ENCODE peak calls at places on chromosomes 16 and 17, in eight cellular contexts. M is small intestine; J is H9; L is uterus; C is CD8-positive, alpha-beta T cell; I is cardiac muscle cell; X is upper lobe of right lung; D is stomach. B is an unnamed sample. For H3K27me3 and H3K4me1, the result is how much of the 10 kb centered on the place peaks cover.

GRCh38 chr16:53626816-53627215 is 76.8 kb downstream of the RPGRIP1L start:
- DNase-seq in J (no peak), D (no peak), L (no peak), C (no peak), M (no peak), I (no peak), X (no peak), B (no peak)

GRCh38 chr16:19162085-19162484 is 6.0 kb upstream of the SYT17 start:
- DNase-seq in X (no peak), I (no peak), J (no peak), C (no peak), D (no peak), M (no peak), L (no peak), B (no peak)

GRCh38 chr17:2239170-2239551 is 64.4 kb downstream of the SMG6 start:
- DNase-seq in X (no peak), J (no peak), I (no peak), D (no peak), M (no peak), L (no peak), C (no peak), B (no peak)

GRCh38 chr17:3766783-3767182 is 34.2 kb downstream of the ITGAE start:
- DNase-seq in X (no peak), J (no peak), L (no peak), I (no peak), C (peak), M (no peak), D (no peak), B (no peak)

GRCh38 chr17:62807812-62808575 is at the start of gene MARCHF10:
- DNase-seq in C (peak), M (no peak), X (peak), J (peak), I (no peak), D (peak), L (peak), B (peak)

GRCh38 chr17:52751051-52751450 is 592.5 kb upstream of the CA10 start:
- DNase-seq in C (no peak), D (no peak), X (no peak), L (no peak), J (peak), M (no peak), I (no peak), B (no peak)

GRCh38 chr16:53323924-53324323 is 110.3 kb upstream of the RBL2 start:
- DNase-seq in M (no peak), L (no peak), C (no peak), X (no peak), I (no peak), D (no peak), J (no peak), B (no peak)

GRCh38 chr16:81405702-81406113 is 38.9 kb upstream of the CMIP start:
- DNase-seq in C (no peak), L (no peak), I (no peak), X (no peak), M (peak), J (peak), D (peak), B (no peak)

GRCh38 chr16:47492428-47493357 is 31.6 kb downstream of the PHKB start:
- DNase-seq in X (peak), L (peak), I (no peak), J (no peak), D (peak), C (no peak), M (peak), B (peak)

GRCh38 chr16:77432264-77432663 is 2.6 kb downstream of the ADAMTS18 start:
- DNase-seq in C (no peak), M (no peak), I (no peak), X (no peak), J (no peak), L (no peak), D (no peak), B (no peak)

GRCh38 chr16:87854053-87854906 is 15.0 kb downstream of the SLC7A5 start:
- DNase-seq in X (no peak), D (no peak), J (no peak), L (no peak), M (no peak), I (no peak), C (peak), B (no peak)

GRCh38 chr17:50180593-50180992 is 14.8 kb downstream of the SGCA start:
- DNase-seq in D (no peak), J (no peak), X (no peak), M (no peak), L (no peak), I (no peak), C (no peak), B (no peak)

GRCh38 chr17:15409721-15410247 is 57.6 kb downstream of the CDRT4 start:
- DNase-seq in M (no peak), C (no peak), J (no peak), L (peak), D (no peak), I (no peak), X (no peak), B (no peak)

GRCh38 chr17:77011173-77012011 is 129.4 kb upstream of the SEC14L1 start:
- DNase-seq in D (peak), C (peak), I (peak), L (no peak), X (no peak), M (peak), J (peak), B (peak)

GRCh38 chr17:78365561-78366108 is 5.8 kb upstream of the SOCS3 start:
- DNase-seq in I (peak), X (no peak), C (no peak), D (no peak), M (no peak), J (peak), L (no peak), B (peak)

GRCh38 chr17:17467720-17468119 is 9.1 kb upstream of the MED9 start:
- DNase-seq in J (no peak), X (no peak), D (no peak), M (peak), C (no peak), L (no peak), I (no peak), B (peak)

GRCh38 chr17:12756786-12757185 is 32.5 kb upstream of the ARHGAP44 start:
- DNase-seq in J (no peak), C (no peak), D (no peak), I (no peak), X (no peak), L (no peak), M (no peak), B (no peak)

GRCh38 chr16:17724242-17724898 is 253.6 kb upstream of the XYLT1 start:
- DNase-seq in D (no peak), I (no peak), L (no peak), C (no peak), J (no peak), X (no peak), M (no peak), B (no peak)

GRCh38 chr16:73143681-73144370 is 95.9 kb upstream of the ZFHX3 start:
- DNase-seq in X (no peak), J (no peak), D (no peak), I (no peak), M (peak), L (no peak), C (no peak), B (no peak)

GRCh38 chr16:1079786-1080525 is 7.4 kb downstream of the SSTR5 start:
- DNase-seq in X (no peak), M (no peak), L (no peak), C (no peak), D (no peak), J (no peak), I (no peak), B (no peak)
- H3K27ac ChIP-seq in X (no peak), M (no peak), L (no peak), C (no peak), D (no peak), J (no peak), I (no peak), B (no peak)

GRCh38 chr17:79835953-79836951 is 3.0 kb downstream of the CBX4 start:
- DNase-seq in X (peak), L (no peak), C (no peak), I (peak), M (peak), J (peak), D (peak), B (peak)

GRCh38 chr17:79834575-79835469 is 4.4 kb downstream of the CBX4 start:
- DNase-seq in I (peak), D (no peak), M (no peak), X (peak), J (peak), C (peak), L (no peak), B (peak)

GRCh38 chr17:79833744-79834574 is 5.3 kb downstream of the CBX4 start:
- DNase-seq in X (no peak), M (no peak), C (no peak), L (no peak), I (peak), J (peak), D (no peak), B (no peak)

GRCh38 chr17:79836952-79837887 is 2.0 kb downstream of the CBX4 start:
- DNase-seq in C (peak), M (peak), J (peak), L (peak), X (peak), D (peak), I (peak), B (peak)

DNA sequence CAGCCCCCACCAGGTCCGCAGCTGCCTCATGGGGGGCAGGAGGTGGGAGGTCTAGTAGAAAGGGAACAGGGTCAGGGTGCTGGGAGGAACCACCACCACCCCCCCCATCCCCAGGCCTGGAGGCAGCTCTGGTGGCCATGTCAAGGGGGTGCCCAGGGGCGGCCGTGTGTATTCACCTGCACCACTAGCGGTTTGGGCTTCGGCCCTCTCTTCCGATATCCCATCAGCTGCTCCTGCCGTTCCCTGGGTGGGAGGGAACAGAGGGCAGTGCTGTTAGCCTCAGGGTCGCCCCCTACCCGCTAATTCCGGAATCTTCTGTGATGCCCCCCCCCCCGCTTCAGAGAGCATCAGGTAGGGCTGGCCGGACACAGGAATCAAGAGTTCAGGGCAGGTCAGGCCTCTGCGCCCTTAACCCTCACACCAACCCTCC is 3.8 kb downstream of the CBX4 start:
- DNase-seq in L (no peak), C (no peak), I (peak), D (no peak), M (no peak), X (no peak), J (peak), B (peak)
- H3K27me3 ChIP-seq in L (under half), C (under half), I (under half), D (under half), M (under half), X (under half), J (half or more), B (under half)

GRCh38 chr16:48959747-48960146 is 321.9 kb downstream of the CBLN1 start:
- DNase-seq in C (no peak), J (no peak), L (no peak), X (no peak), I (peak), M (no peak), D (no peak), B (no peak)

GRCh38 chr16:48959204-48959603 is 322.4 kb downstream of the CBLN1 start:
- DNase-seq in J (no peak), I (peak), L (no peak), D (no peak), C (no peak), M (no peak), X (no peak), B (no peak)

GRCh38 chr16:48958681-48959080 is 323.0 kb downstream of the CBLN1 start:
- DNase-seq in C (no peak), I (no peak), X (no peak), M (no peak), D (no peak), J (no peak), L (no peak), B (no peak)

GRCh38 chr16:48956620-48957019 is 325.0 kb downstream of the CBLN1 start:
- DNase-seq in D (no peak), M (no peak), X (no peak), J (no peak), L (no peak), I (no peak), C (no peak), B (no peak)

DNA sequence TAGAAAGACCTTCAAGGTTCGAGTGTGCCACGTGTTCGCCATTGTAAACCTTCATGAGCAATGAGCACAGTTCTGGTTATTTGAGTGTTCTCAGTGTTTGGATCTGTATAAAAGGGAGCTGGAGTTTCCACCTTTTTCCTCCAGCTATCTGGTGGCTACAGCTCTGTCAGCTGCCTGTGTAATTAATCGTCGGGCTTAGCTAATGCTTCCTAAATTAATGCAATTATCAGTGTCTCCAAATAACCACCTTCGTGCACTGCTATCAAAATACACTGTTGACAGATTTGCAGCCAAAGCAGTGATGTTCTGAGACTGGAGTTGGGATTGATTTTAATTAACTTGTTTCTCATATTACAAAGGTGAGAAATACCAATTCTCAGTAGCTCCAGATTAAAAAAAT is 325.8 kb downstream of the CBLN1 start:
- DNase-seq in I (no peak), M (no peak), C (no peak), L (no peak), D (no peak), X (no peak), J (no peak), B (no peak)
- H3K4me1 ChIP-seq in I (under half), M (under half), C (under half), L (under half), D (under half), X (under half), J (under half), B (under half)

DNA sequence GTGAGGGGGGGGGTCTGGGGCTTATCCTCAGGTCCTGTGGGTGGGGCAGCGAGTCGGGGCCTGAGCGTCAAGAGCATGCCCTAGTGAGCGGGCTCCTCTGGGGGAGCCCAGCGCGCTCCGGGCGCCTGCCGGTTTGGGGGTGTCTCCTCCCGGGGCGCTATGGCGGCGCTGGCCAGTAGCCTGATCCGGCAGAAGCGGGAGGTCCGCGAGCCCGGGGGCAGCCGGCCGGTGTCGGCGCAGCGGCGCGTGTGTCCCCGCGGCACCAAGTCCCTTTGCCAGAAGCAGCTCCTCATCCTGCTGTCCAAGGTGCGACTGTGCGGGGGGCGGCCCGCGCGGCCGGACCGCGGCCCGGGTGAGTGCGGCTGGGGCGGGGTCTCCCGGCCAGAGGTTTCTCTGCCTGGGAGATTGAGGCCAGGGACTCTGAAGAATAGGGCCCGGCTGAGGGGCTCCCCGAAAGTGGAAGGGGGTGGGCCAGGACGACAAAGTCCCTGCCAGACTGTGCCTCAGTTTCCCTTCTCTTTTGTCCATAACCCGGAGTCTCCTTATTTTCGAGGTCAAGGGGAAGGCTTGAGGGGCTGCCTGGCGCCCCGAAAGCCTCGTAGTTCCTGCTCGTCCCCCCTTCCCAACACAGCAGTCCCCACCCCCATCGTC is at the start of gene FGF11:
- DNase-seq in D (no peak), L (no peak), C (no peak), I (peak), M (no peak), X (no peak), J (no peak), B (no peak)
- H3K27ac ChIP-seq in D (no peak), L (peak), C (no peak), I (peak), M (no peak), X (no peak), J (peak), B (no peak)